ENCODE peak calls at places on chromosomes 4 and X, in five cellular contexts. E is GM10248, W is glutamatergic neuron, J is GM12864, H is GM13977. M is an unnamed sample.

GRCh38 chr4:26815686-26816085 is 45.0 kb upstream of the STIM2 start:
- DNase-seq in E (no peak), W (no peak), J (no peak), H (no peak), M (no peak)

GRCh38 chr4:109801895-109802319 is at the start of gene CFI:
- DNase-seq in E (no peak), W (no peak), J (no peak), H (no peak), M (no peak)

GRCh38 chr4:15781427-15782095 is 3.4 kb downstream of the CD38 start:
- DNase-seq in E (no peak), W (no peak), J (no peak), H (no peak), M (peak; percentile 68)

GRCh38 chrX:129227376-129227775 is 295.9 kb downstream of the SMARCA1 start:
- DNase-seq in E (no peak), W (no peak), J (no peak), H (no peak), M (no peak)

GRCh38 chrX:39667746-39668507 is 429.8 kb downstream of the BCOR start:
- DNase-seq in E (no peak), W (no peak), J (no peak), H (no peak), M (no peak)

GRCh38 chr4:189436207-189436606 is 504.5 kb upstream of the FRG1 start:
- DNase-seq in E (no peak), W (no peak), J (no peak), H (no peak), M (no peak)

GRCh38 chr4:148095346-148095923 is 346.8 kb downstream of the NR3C2 start:
- DNase-seq in E (no peak), W (no peak), J (no peak), H (peak; percentile 2), M (no peak)

GRCh38 chr4:148060264-148061138 is 328.6 kb downstream of the ARHGAP10 start:
- DNase-seq in E (no peak), W (no peak), J (no peak), H (no peak), M (peak; percentile 51)

GRCh38 chr4:7103031-7103598 is 35.3 kb upstream of the GRPEL1 start:
- DNase-seq in E (peak; percentile 97), W (peak; percentile 80), J (peak; percentile 47), H (peak; percentile 96), M (peak; percentile 93)

GRCh38 chr4:169234137-169234855 is 36.5 kb downstream of the SH3RF1 start:
- DNase-seq in E (no peak), W (no peak), J (no peak), H (no peak), M (no peak)

GRCh38 chr4:184397516-184398163 is 76.7 kb downstream of the IRF2 start:
- DNase-seq in E (no peak), W (no peak), J (no peak), H (no peak), M (no peak)

GRCh38 chr4:121728798-121729226 is 32.0 kb upstream of the ANXA5 start:
- DNase-seq in E (no peak), W (no peak), J (no peak), H (no peak), M (no peak)

GRCh38 chr4:28831867-28832266 is 1888.3 kb upstream of the PCDH7 start:
- DNase-seq in E (no peak), W (no peak), J (no peak), H (no peak), M (no peak)

GRCh38 chrX:41600266-41600665 is 88.5 kb upstream of the GPR34 start:
- DNase-seq in E (no peak), W (no peak), J (no peak), H (no peak), M (no peak)

GRCh38 chr4:7052923-7053715 is 9.9 kb downstream of the TADA2B start:
- DNase-seq in E (no peak), W (no peak), J (no peak), H (no peak), M (peak; percentile 37)

GRCh38 chrX:542179-542578 is 88.4 kb upstream of the SHOX start:
- DNase-seq in E (no peak), W (no peak), J (no peak), H (no peak), M (no peak)

GRCh38 chr4:38980903-38981676 is 51.1 kb downstream of the TMEM156 start:
- DNase-seq in E (peak; percentile 18), W (no peak), J (no peak), H (peak; percentile 27), M (peak; percentile 37)

GRCh38 chr4:11805837-11806236 is 377.1 kb upstream of the HS3ST1 start:
- DNase-seq in E (no peak), W (no peak), J (no peak), H (no peak), M (no peak)

GRCh38 chr4:186719925-186720694 is 3.5 kb downstream of the FAT1 start:
- DNase-seq in E (no peak), W (no peak), J (no peak), H (no peak), M (peak; percentile 23)

GRCh38 chr4:8383451-8384160 is 56.9 kb downstream of the ACOX3 start:
- DNase-seq in E (no peak), W (no peak), J (no peak), H (no peak), M (no peak)

GRCh38 chrX:97860206-97860605 is 976.5 kb downstream of the RPA4 start:
- DNase-seq in E (no peak), W (no peak), J (no peak), H (no peak), M (no peak)

GRCh38 chr4:181661090-181661489 is 582.1 kb upstream of the TENM3 start:
- DNase-seq in E (no peak), W (no peak), J (no peak), H (no peak), M (no peak)

GRCh38 chr4:154124539-154125255 is 335.8 kb upstream of the SFRP2 start:
- DNase-seq in E (no peak), W (no peak), J (no peak), H (no peak), M (no peak)

GRCh38 chrX:136049608-136050007 is 64.4 kb downstream of the SLC9A6 start:
- DNase-seq in E (no peak), W (no peak), J (no peak), H (no peak), M (no peak)

GRCh38 chr4:171646984-171647383 is 166.2 kb upstream of the GALNTL6 start:
- DNase-seq in E (no peak), W (no peak), J (no peak), H (no peak), M (no peak)

GRCh38 chr4:154961263-154961662 is 180.2 kb downstream of the RBM46 start:
- DNase-seq in E (peak; percentile 32), W (no peak), J (no peak), H (peak; percentile 25), M (no peak)

DNA sequence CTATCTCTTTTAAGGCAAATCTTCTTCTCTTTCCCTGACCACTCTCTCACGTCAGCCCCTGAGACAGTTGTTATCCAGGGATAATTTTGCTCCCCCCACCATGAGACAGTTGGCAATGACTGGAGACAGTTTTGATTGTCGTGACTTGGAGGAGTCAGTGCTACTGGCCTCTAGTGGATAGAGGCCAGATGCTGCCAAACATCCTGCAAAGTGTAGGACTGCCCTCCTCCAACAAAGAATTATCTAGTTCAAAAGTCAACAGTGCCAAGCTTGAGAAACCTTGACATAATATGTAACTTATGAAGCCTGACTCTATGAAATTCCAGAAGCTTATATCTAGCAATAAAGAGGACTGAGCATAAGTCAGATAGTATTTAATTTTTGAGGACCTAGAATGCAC is 502.1 kb upstream of the IGFBP7 start:
- DNase-seq in E (no peak), W (no peak), J (no peak), H (no peak), M (no peak)
- TF ChIP-seq CTCF in E (peak; percentile 7), W (no peak), J (no peak), H (no peak), M (no peak)

GRCh38 chrX:110437686-110438085 is 79.0 kb downstream of the RTL9 start:
- DNase-seq in E (no peak), W (no peak), J (no peak), H (no peak), M (no peak)

GRCh38 chrX:110444996-110445395 is 86.3 kb downstream of the RTL9 start:
- DNase-seq in E (no peak), W (no peak), J (no peak), H (no peak), M (no peak)

GRCh38 chrX:110448459-110448858 is 89.8 kb downstream of the RTL9 start:
- DNase-seq in E (no peak), W (no peak), J (no peak), H (no peak), M (no peak)

GRCh38 chrX:110440016-110440805 is 81.6 kb downstream of the RTL9 start:
- DNase-seq in E (no peak), W (no peak), J (no peak), H (no peak), M (no peak)

GRCh38 chrX:110442631-110443030 is 84.0 kb downstream of the RTL9 start:
- DNase-seq in E (no peak), W (peak; percentile 31), J (no peak), H (peak; percentile 31), M (peak; percentile 6)
- TF ChIP-seq CTCF in E (no peak), W (no peak), J (peak; percentile 47), H (peak; percentile 38), M (no peak)

GRCh38 chrX:43939187-43939926 is 33.8 kb downstream of the NDP start:
- DNase-seq in E (no peak), W (no peak), J (no peak), H (no peak), M (no peak)
- TF ChIP-seq CTCF in E (no peak), W (no peak), J (no peak), H (no peak), M (no peak)

GRCh38 chr4:177369372-177369771 is 59.7 kb downstream of the NEIL3 start:
- DNase-seq in E (no peak), W (no peak), J (no peak), H (no peak), M (no peak)

GRCh38 chr4:177371452-177371851 is 61.8 kb downstream of the NEIL3 start:
- DNase-seq in E (no peak), W (no peak), J (no peak), H (no peak), M (no peak)

DNA sequence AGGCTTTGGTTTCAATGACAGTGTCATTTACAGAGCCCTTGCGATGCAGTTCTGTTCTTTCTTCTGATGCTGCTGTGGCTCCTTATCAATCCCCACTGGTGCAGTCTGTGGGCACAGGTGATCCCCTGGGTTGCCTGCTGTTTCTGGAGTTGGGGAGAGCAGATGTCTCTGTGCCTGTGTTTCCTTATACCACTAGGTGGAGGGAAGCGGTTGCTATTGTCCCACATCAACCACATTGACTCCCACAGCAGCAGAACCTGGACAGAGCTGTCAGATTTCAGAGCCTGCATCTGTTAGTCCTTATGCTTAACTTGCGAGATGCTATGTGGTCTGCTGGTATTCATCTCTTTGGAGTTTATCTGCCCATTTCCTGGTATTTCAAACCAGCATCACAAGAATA is 57.7 kb downstream of the NEIL3 start:
- DNase-seq in E (no peak), W (no peak), J (no peak), H (no peak), M (peak; percentile 20)
- TF ChIP-seq CTCF in E (no peak), W (no peak), J (no peak), H (no peak), M (no peak)

GRCh38 chrX:71930298-71930697 is 19.7 kb downstream of the NHSL2 start:
- DNase-seq in E (no peak), W (no peak), J (no peak), H (no peak), M (no peak)

GRCh38 chrX:71923516-71923915 is 12.9 kb downstream of the NHSL2 start:
- DNase-seq in E (no peak), W (peak; percentile 41), J (no peak), H (no peak), M (no peak)

GRCh38 chrX:71927040-71927439 is 16.4 kb downstream of the NHSL2 start:
- DNase-seq in E (no peak), W (no peak), J (no peak), H (no peak), M (no peak)

GRCh38 chrX:71928856-71929255 is 18.2 kb downstream of the NHSL2 start:
- DNase-seq in E (no peak), W (no peak), J (no peak), H (no peak), M (no peak)
- TF ChIP-seq CTCF in E (no peak), W (no peak), J (no peak), H (no peak), M (no peak)

M was measured in activated CD8-positive, alpha-beta T cell treated with anti-CD3 and anti-CD28 coated beads for 36 hours.